ENCODE peak calls at places on chromosome 1, in eight cellular contexts. One of them, this sample, is unnamed.

GRCh38 chr1:48688102-48688760 is 88.5 kb downstream of the BEND5 start:
- DNase-seq in coronary artery: no peak
- DNase-seq in A549: peak; percentile 15
- DNase-seq in choroid plexus epithelial cell: peak; percentile 51
- DNase-seq in HFF-Myc: no peak
- DNase-seq in psoas muscle: no peak
- DNase-seq in pancreas: no peak
- DNase-seq in MM.1S: peak; percentile 7
- DNase-seq in this sample: no peak

GRCh38 chr1:113429461-113430153 is 39.3 kb downstream of the MAGI3 start:
- DNase-seq in psoas muscle: no peak
- DNase-seq in choroid plexus epithelial cell: peak; percentile 49
- DNase-seq in pancreas: no peak
- DNase-seq in A549: peak; percentile 29
- DNase-seq in coronary artery: no peak
- DNase-seq in HFF-Myc: peak; percentile 10
- DNase-seq in MM.1S: peak; percentile 50
- DNase-seq in this sample: no peak

GRCh38 chr1:240169188-240169587 is 77.5 kb downstream of the FMN2 start:
- DNase-seq in psoas muscle: no peak
- DNase-seq in HFF-Myc: no peak
- DNase-seq in pancreas: no peak
- DNase-seq in A549: peak; percentile 41
- DNase-seq in MM.1S: no peak
- DNase-seq in coronary artery: no peak
- DNase-seq in choroid plexus epithelial cell: peak; percentile 16
- DNase-seq in this sample: peak; percentile 22

GRCh38 chr1:21451981-21452411 is 12.1 kb downstream of the NBPF3 start:
- DNase-seq in psoas muscle: no peak
- DNase-seq in A549: no peak
- DNase-seq in pancreas: no peak
- DNase-seq in MM.1S: no peak
- DNase-seq in HFF-Myc: no peak
- DNase-seq in choroid plexus epithelial cell: peak; percentile 53
- DNase-seq in coronary artery: no peak
- DNase-seq in this sample: peak; percentile 31

GRCh38 chr1:65478379-65479026 is 58.0 kb downstream of the LEPR start:
- DNase-seq in choroid plexus epithelial cell: peak; percentile 69
- DNase-seq in A549: no peak
- DNase-seq in psoas muscle: no peak
- DNase-seq in MM.1S: no peak
- DNase-seq in pancreas: no peak
- DNase-seq in HFF-Myc: no peak
- DNase-seq in coronary artery: no peak
- DNase-seq in this sample: peak; percentile 43

GRCh38 chr1:246091477-246091876 is 415.6 kb downstream of the SMYD3 start:
- DNase-seq in pancreas: no peak
- DNase-seq in choroid plexus epithelial cell: no peak
- DNase-seq in A549: no peak
- DNase-seq in psoas muscle: no peak
- DNase-seq in MM.1S: no peak
- DNase-seq in HFF-Myc: peak; percentile 9
- DNase-seq in coronary artery: no peak
- DNase-seq in this sample: no peak

GRCh38 chr1:21255284-21255942 is 34.9 kb downstream of the ECE1 start:
- DNase-seq in pancreas: peak; percentile 89
- DNase-seq in MM.1S: peak; percentile 66
- DNase-seq in psoas muscle: peak; percentile 86
- DNase-seq in choroid plexus epithelial cell: peak; percentile 90
- DNase-seq in HFF-Myc: peak; percentile 76
- DNase-seq in coronary artery: peak; percentile 90
- DNase-seq in A549: peak; percentile 85
- DNase-seq in this sample: peak; percentile 79

GRCh38 chr1:43274125-43274803 is 4.5 kb downstream of the TMEM125 start:
- DNase-seq in coronary artery: peak; percentile 64
- DNase-seq in MM.1S: peak; percentile 18
- DNase-seq in pancreas: no peak
- DNase-seq in choroid plexus epithelial cell: peak; percentile 56
- DNase-seq in A549: peak; percentile 17
- DNase-seq in HFF-Myc: no peak
- DNase-seq in psoas muscle: no peak
- DNase-seq in this sample: peak; percentile 9

GRCh38 chr1:32470431-32470830 is 5.6 kb downstream of the ZBTB8B start:
- DNase-seq in pancreas: no peak
- DNase-seq in MM.1S: no peak
- DNase-seq in A549: no peak
- DNase-seq in coronary artery: no peak
- DNase-seq in choroid plexus epithelial cell: no peak
- DNase-seq in HFF-Myc: no peak
- DNase-seq in psoas muscle: no peak
- DNase-seq in this sample: no peak

GRCh38 chr1:244212792-244213475 is 161.9 kb downstream of the ZBTB18 start:
- DNase-seq in A549: no peak
- DNase-seq in coronary artery: no peak
- DNase-seq in HFF-Myc: no peak
- DNase-seq in MM.1S: no peak
- DNase-seq in pancreas: no peak
- DNase-seq in choroid plexus epithelial cell: no peak
- DNase-seq in psoas muscle: no peak
- DNase-seq in this sample: no peak

GRCh38 chr1:244212219-244212618 is 161.1 kb downstream of the ZBTB18 start:
- DNase-seq in psoas muscle: no peak
- DNase-seq in coronary artery: no peak
- DNase-seq in HFF-Myc: no peak
- DNase-seq in choroid plexus epithelial cell: no peak
- DNase-seq in MM.1S: no peak
- DNase-seq in pancreas: no peak
- DNase-seq in A549: no peak
- DNase-seq in this sample: no peak

GRCh38 chr1:244216836-244217235 is 165.8 kb downstream of the ZBTB18 start:
- DNase-seq in A549: no peak
- DNase-seq in choroid plexus epithelial cell: no peak
- DNase-seq in pancreas: no peak
- DNase-seq in HFF-Myc: no peak
- DNase-seq in psoas muscle: no peak
- DNase-seq in coronary artery: peak; percentile 57
- DNase-seq in MM.1S: no peak
- DNase-seq in this sample: no peak

GRCh38 chr1:244211559-244211944 is 160.5 kb downstream of the ZBTB18 start:
- DNase-seq in pancreas: no peak
- DNase-seq in HFF-Myc: no peak
- DNase-seq in choroid plexus epithelial cell: peak; percentile 56
- DNase-seq in psoas muscle: peak; percentile 20
- DNase-seq in MM.1S: no peak
- DNase-seq in coronary artery: no peak
- DNase-seq in A549: no peak
- DNase-seq in this sample: no peak

GRCh38 chr1:244214009-244214967 is 163.2 kb downstream of the ZBTB18 start:
- DNase-seq in A549: peak; percentile 86
- DNase-seq in psoas muscle: peak; percentile 50
- DNase-seq in MM.1S: no peak
- DNase-seq in coronary artery: no peak
- DNase-seq in choroid plexus epithelial cell: peak; percentile 92
- DNase-seq in pancreas: no peak
- DNase-seq in HFF-Myc: peak; percentile 99
- DNase-seq in this sample: peak; percentile 98
- H3K4me3 ChIP-seq in A549: no peak overlapping the region
- H3K4me3 ChIP-seq in psoas muscle: no peak overlapping the region
- H3K4me3 ChIP-seq in MM.1S: no peak overlapping the region
- H3K4me3 ChIP-seq in coronary artery: no peak overlapping the region
- H3K4me3 ChIP-seq in choroid plexus epithelial cell: no peak overlapping the region
- H3K4me3 ChIP-seq in pancreas: no peak overlapping the region
- H3K4me3 ChIP-seq in HFF-Myc: peak overlapping the region; percentile 19
- H3K4me3 ChIP-seq in this sample: no peak overlapping the region

GRCh38 chr1:218164111-218164929 is 120.8 kb upstream of the RRP15 start:
- DNase-seq in HFF-Myc: no peak
- DNase-seq in choroid plexus epithelial cell: peak; percentile 24
- DNase-seq in A549: peak; percentile 28
- DNase-seq in psoas muscle: peak; percentile 36
- DNase-seq in pancreas: no peak
- DNase-seq in coronary artery: no peak
- DNase-seq in MM.1S: peak; percentile 93
- DNase-seq in this sample: peak; percentile 9
- TF ChIP-seq CTCF in HFF-Myc: no peak
- TF ChIP-seq CTCF in choroid plexus epithelial cell: no peak
- TF ChIP-seq CTCF in A549: no peak
- TF ChIP-seq CTCF in psoas muscle: no peak
- TF ChIP-seq CTCF in pancreas: no peak
- TF ChIP-seq CTCF in coronary artery: no peak
- TF ChIP-seq CTCF in MM.1S: peak; percentile 46
- TF ChIP-seq CTCF in this sample: peak; percentile 20

DNA sequence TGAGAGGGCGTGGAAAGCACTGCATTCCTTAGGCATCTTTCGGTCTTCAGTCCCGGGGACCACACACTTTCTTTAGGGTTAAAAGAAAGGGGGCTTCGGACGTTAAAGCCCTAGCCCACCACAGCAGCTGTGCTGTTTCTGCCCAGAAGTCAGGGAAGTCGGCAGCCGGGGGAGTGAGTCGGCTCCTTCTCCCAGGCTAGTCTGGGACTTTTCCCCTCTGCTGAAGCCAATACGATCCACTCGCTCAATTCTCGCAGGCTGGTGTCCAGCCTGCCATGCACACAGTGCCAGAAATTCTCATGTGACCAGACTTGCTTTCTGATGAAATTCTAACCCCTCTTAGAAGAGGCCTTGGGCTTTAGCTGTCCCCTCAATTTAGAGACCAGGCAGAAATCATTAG is 67.7 kb downstream of the BCAR3 start:
- DNase-seq in coronary artery: peak; percentile 76
- DNase-seq in MM.1S: no peak
- DNase-seq in pancreas: peak; percentile 67
- DNase-seq in HFF-Myc: no peak
- DNase-seq in psoas muscle: no peak
- DNase-seq in A549: no peak
- DNase-seq in choroid plexus epithelial cell: peak; percentile 58
- DNase-seq in this sample: peak; percentile 22
- H3K4me3 ChIP-seq in coronary artery: peak overlapping the region; percentile 69
- H3K4me3 ChIP-seq in MM.1S: no peak overlapping the region
- H3K4me3 ChIP-seq in pancreas: no peak overlapping the region
- H3K4me3 ChIP-seq in HFF-Myc: no peak overlapping the region
- H3K4me3 ChIP-seq in psoas muscle: peak overlapping the region; percentile 76
- H3K4me3 ChIP-seq in A549: no peak overlapping the region
- H3K4me3 ChIP-seq in choroid plexus epithelial cell: peak overlapping the region; percentile 3
- H3K4me3 ChIP-seq in this sample: peak overlapping the region; percentile 22

GRCh38 chr1:27496604-27497155 is 6.7 kb upstream of the WASF2 start:
- DNase-seq in choroid plexus epithelial cell: peak; percentile 52
- DNase-seq in pancreas: no peak
- DNase-seq in A549: no peak
- DNase-seq in HFF-Myc: no peak
- DNase-seq in coronary artery: no peak
- DNase-seq in psoas muscle: no peak
- DNase-seq in MM.1S: no peak
- DNase-seq in this sample: no peak
- TF ChIP-seq CTCF in choroid plexus epithelial cell: peak; percentile 49
- TF ChIP-seq CTCF in pancreas: no peak
- TF ChIP-seq CTCF in A549: no peak
- TF ChIP-seq CTCF in HFF-Myc: no peak
- TF ChIP-seq CTCF in coronary artery: no peak
- TF ChIP-seq CTCF in psoas muscle: no peak
- TF ChIP-seq CTCF in MM.1S: no peak
- TF ChIP-seq CTCF in this sample: peak; percentile 54

GRCh38 chr1:24202556-24202955 is 15.5 kb upstream of the IFNLR1 start:
- DNase-seq in A549: no peak
- DNase-seq in pancreas: no peak
- DNase-seq in coronary artery: no peak
- DNase-seq in choroid plexus epithelial cell: no peak
- DNase-seq in psoas muscle: no peak
- DNase-seq in MM.1S: no peak
- DNase-seq in HFF-Myc: no peak
- DNase-seq in this sample: no peak

GRCh38 chr1:24204116-24204515 is 17.0 kb upstream of the IFNLR1 start:
- DNase-seq in HFF-Myc: no peak
- DNase-seq in A549: no peak
- DNase-seq in choroid plexus epithelial cell: no peak
- DNase-seq in psoas muscle: no peak
- DNase-seq in pancreas: no peak
- DNase-seq in coronary artery: no peak
- DNase-seq in MM.1S: peak; percentile 16
- DNase-seq in this sample: no peak

GRCh38 chr1:24201941-24202440 is 14.9 kb upstream of the IFNLR1 start:
- DNase-seq in MM.1S: peak; percentile 57
- DNase-seq in pancreas: peak; percentile 85
- DNase-seq in psoas muscle: peak; percentile 76
- DNase-seq in HFF-Myc: peak; percentile 76
- DNase-seq in coronary artery: peak; percentile 85
- DNase-seq in A549: peak; percentile 91
- DNase-seq in choroid plexus epithelial cell: peak; percentile 92
- DNase-seq in this sample: peak; percentile 87

GRCh38 chr1:24202987-24203386 is 15.9 kb upstream of the IFNLR1 start:
- DNase-seq in coronary artery: no peak
- DNase-seq in A549: no peak
- DNase-seq in MM.1S: no peak
- DNase-seq in pancreas: no peak
- DNase-seq in choroid plexus epithelial cell: no peak
- DNase-seq in HFF-Myc: no peak
- DNase-seq in psoas muscle: no peak
- DNase-seq in this sample: no peak

DNA sequence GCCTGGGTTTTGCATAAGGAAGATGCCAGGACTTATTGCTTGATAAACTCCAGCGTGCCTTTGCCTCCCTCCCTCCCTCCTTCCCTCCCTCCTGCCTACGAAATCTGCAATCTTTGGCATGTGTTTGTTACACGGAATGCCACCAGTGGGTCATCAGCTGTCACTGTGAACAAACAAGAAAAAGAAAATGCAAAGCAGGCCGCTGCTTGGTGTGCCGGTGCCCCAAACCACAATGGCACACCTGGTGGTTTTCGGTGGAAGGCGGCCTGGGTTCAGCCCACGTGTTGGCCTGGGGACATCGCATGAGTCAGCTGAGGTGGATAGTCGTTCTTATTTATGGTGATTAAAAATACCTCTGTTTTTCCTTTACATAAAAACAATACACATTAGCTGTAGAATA is 16.3 kb upstream of the IFNLR1 start:
- DNase-seq in coronary artery: no peak
- DNase-seq in HFF-Myc: no peak
- DNase-seq in A549: no peak
- DNase-seq in psoas muscle: no peak
- DNase-seq in MM.1S: peak; percentile 96
- DNase-seq in pancreas: no peak
- DNase-seq in choroid plexus epithelial cell: no peak
- DNase-seq in this sample: no peak
- H3K4me3 ChIP-seq in coronary artery: no peak overlapping the region
- H3K4me3 ChIP-seq in HFF-Myc: no peak overlapping the region
- H3K4me3 ChIP-seq in A549: no peak overlapping the region
- H3K4me3 ChIP-seq in psoas muscle: no peak overlapping the region
- H3K4me3 ChIP-seq in MM.1S: peak overlapping the region; percentile 35
- H3K4me3 ChIP-seq in pancreas: no peak overlapping the region
- H3K4me3 ChIP-seq in choroid plexus epithelial cell: no peak overlapping the region
- H3K4me3 ChIP-seq in this sample: no peak overlapping the region

GRCh38 chr1:5595531-5596170 is 396.6 kb downstream of the NPHP4 start:
- DNase-seq in psoas muscle: no peak
- DNase-seq in HFF-Myc: no peak
- DNase-seq in coronary artery: peak; percentile 43
- DNase-seq in A549: no peak
- DNase-seq in choroid plexus epithelial cell: no peak
- DNase-seq in MM.1S: no peak
- DNase-seq in pancreas: no peak
- DNase-seq in this sample: no peak
- TF ChIP-seq CTCF in psoas muscle: no peak
- TF ChIP-seq CTCF in HFF-Myc: no peak
- TF ChIP-seq CTCF in coronary artery: no peak
- TF ChIP-seq CTCF in A549: no peak
- TF ChIP-seq CTCF in choroid plexus epithelial cell: no peak
- TF ChIP-seq CTCF in MM.1S: no peak
- TF ChIP-seq CTCF in pancreas: no peak
- TF ChIP-seq CTCF in this sample: no peak